ENCODE peak calls at places on chromosomes 12 and 14, in seven cellular contexts. G, J, F, L, K, Y and Q are unnamed samples.

GRCh38 chr14:54762296-54762695 is 140.3 kb downstream of the GCH1 start:
- DNase-seq in L (no peak), G (peak), J (no peak), F (no peak), Y (no peak), K (no peak), Q (no peak)

GRCh38 chr12:122322501-122322900 is 56.2 kb upstream of the VPS33A start:
- DNase-seq in J (peak), Y (peak), F (no peak), K (no peak), G (peak), L (no peak), Q (no peak)

GRCh38 chr14:64202731-64203130 is 91.4 kb downstream of the ESR2 start:
- DNase-seq in Y (no peak), L (no peak), J (no peak), G (no peak), F (no peak), K (no peak), Q (no peak)

GRCh38 chr14:73249108-73249507 is 11.8 kb downstream of the PAPLN start:
- DNase-seq in L (no peak), G (no peak), F (no peak), K (no peak), Y (no peak), J (no peak), Q (no peak)

GRCh38 chr14:52596861-52597260 is 44.2 kb downstream of the GPR137C start:
- DNase-seq in L (no peak), J (no peak), Y (no peak), K (no peak), G (peak), F (no peak), Q (no peak)

GRCh38 chr12:31346211-31346610 is 20.3 kb upstream of the SINHCAF start:
- DNase-seq in G (no peak), Y (no peak), F (no peak), K (no peak), J (no peak), L (no peak), Q (no peak)

GRCh38 chr14:74739293-74740030 is 23.7 kb upstream of the YLPM1 start:
- DNase-seq in G (peak), Y (no peak), K (no peak), J (no peak), L (no peak), F (no peak), Q (no peak)

GRCh38 chr14:99729991-99730875 is 46.1 kb downstream of the CYP46A1 start:
- DNase-seq in L (peak), Y (peak), G (peak), K (no peak), J (peak), F (peak), Q (peak)

GRCh38 chr14:21647380-21647779 is 6.3 kb upstream of the OR4E2 start:
- DNase-seq in G (peak), L (no peak), Y (no peak), F (no peak), J (peak), K (no peak), Q (no peak)

GRCh38 chr14:44112774-44113460 is 394.2 kb downstream of the FSCB start:
- DNase-seq in L (no peak), Y (no peak), K (no peak), J (peak), F (no peak), G (no peak), Q (no peak)

GRCh38 chr12:56877195-56878009 is 56.8 kb downstream of the SDR9C7 start:
- DNase-seq in G (no peak), F (no peak), K (no peak), L (no peak), J (no peak), Y (no peak), Q (no peak)

GRCh38 chr14:83940253-83940652 is 1589.7 kb upstream of the FLRT2 start:
- DNase-seq in Y (peak), K (no peak), F (no peak), J (no peak), G (no peak), L (no peak), Q (no peak)

GRCh38 chr14:102318781-102319276 is 717 bp upstream of the ZNF839 start:
- DNase-seq in Y (no peak), J (no peak), G (no peak), K (no peak), L (no peak), F (no peak), Q (no peak)

GRCh38 chr12:16112626-16113560 is 164.6 kb downstream of the SLC15A5 start:
- DNase-seq in G (no peak), F (peak), K (no peak), J (no peak), L (no peak), Y (peak), Q (peak)

GRCh38 chr12:115000038-115000437 is 316.1 kb upstream of the TBX3 start:
- DNase-seq in Y (peak), G (peak), L (peak), F (no peak), J (peak), K (peak), Q (no peak)

GRCh38 chr12:7259060-7259459 is 44.8 kb upstream of the ACSM4 start:
- DNase-seq in G (no peak), L (no peak), F (no peak), Y (no peak), K (no peak), J (no peak), Q (no peak)

GRCh38 chr14:103847954-103848719 is 762 bp upstream of the PPP1R13B start:
- DNase-seq in L (peak), Y (no peak), G (no peak), J (peak), F (no peak), K (no peak), Q (peak)

GRCh38 chr14:26330982-26331381 is 266.9 kb downstream of the NOVA1 start:
- DNase-seq in J (no peak), F (no peak), L (no peak), K (no peak), G (no peak), Y (peak), Q (no peak)

GRCh38 chr14:59582845-59583509 is 6.4 kb upstream of the CCDC175 start:
- DNase-seq in G (no peak), J (peak), K (no peak), Y (peak), F (no peak), L (no peak), Q (peak)

GRCh38 chr14:94098359-94098758 is 12.2 kb upstream of the IFI27 start:
- DNase-seq in K (no peak), Y (no peak), G (no peak), J (no peak), F (no peak), L (no peak), Q (peak)

GRCh38 chr14:26917086-26917485 is 319.3 kb upstream of the NOVA1 start:
- DNase-seq in F (no peak), Y (peak), K (no peak), L (no peak), G (peak), J (peak), Q (no peak)

GRCh38 chr12:112967858-112968257 is 10.5 kb upstream of the OAS2 start:
- DNase-seq in Y (no peak), G (no peak), L (no peak), J (no peak), F (no peak), K (no peak), Q (no peak)

GRCh38 chr12:123540899-123541662 is 7.6 kb upstream of the RILPL1 start:
- DNase-seq in J (no peak), Y (no peak), G (no peak), L (no peak), K (no peak), F (no peak), Q (no peak)

GRCh38 chr12:52215587-52216031 is 17.4 kb upstream of the KRT7 start:
- DNase-seq in J (peak), F (no peak), Y (peak), L (peak), G (peak), K (no peak), Q (no peak)

GRCh38 chr12:131087991-131088700 is 134.4 kb downstream of the ADGRD1 start:
- DNase-seq in F (no peak), L (no peak), J (no peak), G (no peak), Y (no peak), K (no peak), Q (peak)

GRCh38 chr14:96797943-96798349 is 764 bp downstream of the VRK1 start:
- DNase-seq in L (no peak), F (peak), G (no peak), K (no peak), J (peak), Y (peak), Q (no peak)

GRCh38 chr14:68784298-68784910 is 8.5 kb downstream of the ZFP36L1 start:
- DNase-seq in Y (no peak), F (no peak), J (peak), L (no peak), G (no peak), K (no peak), Q (no peak)

GRCh38 chr14:74660167-74660566 is 48.1 kb upstream of the LTBP2 start:
- DNase-seq in F (no peak), K (no peak), Y (no peak), G (peak), J (no peak), L (no peak), Q (no peak)

GRCh38 chr14:101004954-101005353 is 101.4 kb upstream of the RTL1 start:
- DNase-seq in G (peak), J (no peak), F (no peak), K (no peak), L (no peak), Y (no peak), Q (no peak)

GRCh38 chr14:102097441-102098135 is 10.7 kb upstream of the HSP90AA1 start:
- DNase-seq in Y (peak), J (no peak), G (no peak), K (no peak), F (no peak), L (peak), Q (peak)

GRCh38 chr12:31756977-31757420 is 28.2 kb upstream of the AMN1 start:
- DNase-seq in Y (no peak), G (no peak), J (peak), L (peak), K (no peak), F (no peak), Q (no peak)

GRCh38 chr12:26434299-26434915 is 239.0 kb downstream of the SSPN start:
- DNase-seq in K (peak), F (peak), J (peak), L (peak), G (peak), Y (peak), Q (peak)

GRCh38 chr14:24436355-24437019 is 6.1 kb downstream of the SDR39U1 start:
- DNase-seq in J (peak), G (peak), K (no peak), L (peak), F (peak), Y (peak), Q (no peak)

GRCh38 chr14:90384543-90384911 is 12.3 kb upstream of the CALM1 start:
- DNase-seq in J (no peak), F (no peak), L (no peak), K (no peak), G (peak), Y (no peak), Q (no peak)

GRCh38 chr12:111438501-111438900 is 32.8 kb downstream of the SH2B3 start:
- DNase-seq in G (peak), J (peak), F (no peak), Y (peak), L (no peak), K (no peak), Q (no peak)

GRCh38 chr14:23727566-23728335 is 91.6 kb downstream of the DHRS2 start:
- DNase-seq in G (peak), Y (peak), K (no peak), L (peak), F (no peak), J (peak), Q (peak)

GRCh38 chr14:50835280-50835679 is 4.3 kb upstream of the NIN start:
- DNase-seq in Y (no peak), L (no peak), G (peak), F (no peak), K (no peak), J (no peak), Q (no peak)

GRCh38 chr12:4153343-4153892 is 120.1 kb upstream of the CCND2 start:
- DNase-seq in Y (peak), G (no peak), L (peak), J (no peak), F (no peak), K (no peak), Q (no peak)
- H3K27ac ChIP-seq in Y (no peak), G (no peak), L (no peak), J (no peak), F (no peak), K (no peak), Q (no peak)

GRCh38 chr12:507261-507853 is 47.6 kb downstream of the B4GALNT3 start:
- DNase-seq in G (no peak), K (no peak), J (no peak), Y (peak), F (no peak), L (no peak), Q (no peak)
- H2BK120ac ChIP-seq in G (no peak), K (no peak), J (no peak), Y (no peak), F (no peak), L (no peak), Q (no peak)

GRCh38 chr14:32258574-32258973 is 55.5 kb upstream of the RNU6-8 start:
- DNase-seq in G (no peak), F (no peak), K (no peak), Y (no peak), J (peak), L (no peak), Q (no peak)
- H3K27ac ChIP-seq in G (no peak), F (no peak), K (no peak), Y (no peak), J (no peak), L (peak), Q (no peak)

DNA sequence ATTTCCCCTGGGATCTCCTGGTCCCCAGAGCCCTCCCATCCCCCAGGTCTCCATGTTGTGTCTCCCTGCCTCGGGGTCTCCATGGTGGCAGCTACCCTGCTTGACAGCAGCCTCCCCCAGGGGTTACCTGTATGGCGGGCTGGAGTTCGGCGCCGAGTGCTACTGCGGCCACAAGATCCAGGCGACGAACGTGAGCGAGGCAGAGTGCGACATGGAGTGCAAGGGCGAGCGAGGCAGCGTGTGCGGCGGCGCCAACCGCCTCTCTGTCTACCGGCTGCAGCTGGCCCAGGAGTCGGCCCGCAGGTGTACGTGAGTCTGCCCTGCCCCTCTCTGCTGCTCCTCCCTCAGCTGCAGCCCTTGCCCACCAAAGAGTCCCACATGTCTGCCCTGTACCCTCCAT is 80.9 kb downstream of the WSCD2 start:
- DNase-seq in J (no peak), Y (no peak), F (no peak), G (no peak), L (no peak), K (no peak), Q (no peak)
- H2BK120ac ChIP-seq in J (no peak), Y (no peak), F (no peak), G (no peak), L (no peak), K (no peak), Q (no peak)